ENCODE peak calls at places on chromosomes 2 and 18, in nine cellular contexts. H is cardiac septum, V is NCI-H345, T is ELF-1, M is HAP-1, A is fibroblast of pulmonary artery, D is smooth muscle cell of the brain vasculature, B is hypothalamus, L is K562. W is an unnamed sample.

GRCh38 chr18:48683661-48684060 is 144.8 kb downstream of the CTIF start:
- DNase-seq in H (no peak), V (no peak), T (no peak), M (no peak), A (no peak), D (no peak), B (no peak), L (no peak), W (no peak)

GRCh38 chr2:127024769-127025356 is 82.1 kb downstream of the BIN1 start:
- DNase-seq in H (no peak), V (peak; percentile 24), T (peak; percentile 86), M (no peak), A (peak; percentile 54), D (no peak), B (no peak), L (no peak), W (no peak)

GRCh38 chr2:241666627-241667400 is 19.8 kb downstream of the DTYMK start:
- DNase-seq in H (no peak), V (no peak), T (peak; percentile 79), M (no peak), A (no peak), D (no peak), B (peak; percentile 38), L (no peak), W (no peak)

GRCh38 chr2:99278793-99279291 is 22.2 kb downstream of the LYG1 start:
- DNase-seq in H (no peak), V (no peak), T (no peak), M (no peak), A (peak; percentile 41), D (peak; percentile 59), B (no peak), L (no peak), W (no peak)

GRCh38 chr18:67475673-67476072 is 40.8 kb downstream of the DSEL start:
- DNase-seq in H (no peak), V (no peak), T (no peak), M (no peak), A (peak; percentile 68), D (no peak), B (no peak), L (no peak), W (no peak)

GRCh38 chr2:121018136-121019057 is 266.6 kb downstream of the TFCP2L1 start:
- DNase-seq in H (no peak), V (no peak), T (peak; percentile 95), M (no peak), A (peak; percentile 35), D (no peak), B (no peak), L (peak; percentile 37), W (peak; percentile 68)

GRCh38 chr2:11160731-11161455 is 5.6 kb downstream of the SLC66A3 start:
- DNase-seq in H (no peak), V (no peak), T (no peak), M (no peak), A (no peak), D (no peak), B (no peak), L (no peak), W (no peak)

GRCh38 chr18:51044928-51045587 is 15.0 kb downstream of the SMAD4 start:
- DNase-seq in H (no peak), V (no peak), T (no peak), M (peak; percentile 67), A (no peak), D (no peak), B (no peak), L (peak; percentile 15), W (no peak)

GRCh38 chr2:240639566-240639965 is 14.3 kb downstream of the GPR35 start:
- DNase-seq in H (no peak), V (no peak), T (no peak), M (no peak), A (no peak), D (no peak), B (no peak), L (no peak), W (no peak)

GRCh38 chr18:22627506-22627905 is 209.8 kb upstream of the CTAGE1 start:
- DNase-seq in H (no peak), V (no peak), T (no peak), M (no peak), A (no peak), D (no peak), B (no peak), L (no peak), W (no peak)

GRCh38 chr18:50231621-50232020 is 34.7 kb downstream of the CFAP53 start:
- DNase-seq in H (no peak), V (no peak), T (peak; percentile 42), M (no peak), A (no peak), D (no peak), B (no peak), L (no peak), W (no peak)

GRCh38 chr2:56671973-56672569 is 488.3 kb downstream of the CCDC85A start:
- DNase-seq in H (no peak), V (no peak), T (no peak), M (peak; percentile 20), A (peak; percentile 23), D (no peak), B (no peak), L (no peak), W (no peak)

GRCh38 chr2:233301811-233302210 is 5.8 kb upstream of the SAG start:
- DNase-seq in H (no peak), V (no peak), T (no peak), M (no peak), A (no peak), D (no peak), B (no peak), L (no peak), W (no peak)

GRCh38 chr2:215396595-215397313 is 39.1 kb downstream of the FN1 start:
- DNase-seq in H (no peak), V (no peak), T (no peak), M (no peak), A (peak; percentile 89), D (no peak), B (no peak), L (no peak), W (no peak)

GRCh38 chr2:1799174-1799573 is 54.9 kb upstream of the PXDN start:
- DNase-seq in H (no peak), V (no peak), T (no peak), M (no peak), A (no peak), D (no peak), B (no peak), L (no peak), W (no peak)

GRCh38 chr2:240811346-240812300 is 8.4 kb downstream of the KIF1A start:
- DNase-seq in H (peak; percentile 74), V (no peak), T (no peak), M (no peak), A (no peak), D (no peak), B (no peak), L (no peak), W (no peak)

GRCh38 chr2:181231151-181231550 is 226.0 kb upstream of the ITGA4 start:
- DNase-seq in H (no peak), V (no peak), T (no peak), M (no peak), A (no peak), D (no peak), B (no peak), L (no peak), W (no peak)

GRCh38 chr2:6863792-6864191 is 1.9 kb downstream of the CMPK2 start:
- DNase-seq in H (no peak), V (peak; percentile 16), T (no peak), M (no peak), A (no peak), D (no peak), B (no peak), L (no peak), W (peak; percentile 31)

GRCh38 chr2:170492010-170492409 is 223.1 kb upstream of the SP5 start:
- DNase-seq in H (no peak), V (no peak), T (no peak), M (no peak), A (no peak), D (no peak), B (no peak), L (no peak), W (no peak)

GRCh38 chr2:160245614-160246156 is 45.6 kb upstream of the ITGB6 start:
- DNase-seq in H (no peak), V (no peak), T (no peak), M (no peak), A (no peak), D (no peak), B (no peak), L (no peak), W (no peak)

GRCh38 chr2:53559302-53559967 is 208.2 kb upstream of the CHAC2 start:
- DNase-seq in H (no peak), V (no peak), T (no peak), M (no peak), A (no peak), D (no peak), B (no peak), L (no peak), W (no peak)

GRCh38 chr2:205370726-205371125 is 311.6 kb upstream of the NRP2 start:
- DNase-seq in H (no peak), V (no peak), T (no peak), M (no peak), A (no peak), D (no peak), B (no peak), L (no peak), W (no peak)

GRCh38 chr18:55534996-55535395 is 53.0 kb downstream of the TCF4 start:
- DNase-seq in H (no peak), V (no peak), T (no peak), M (no peak), A (no peak), D (no peak), B (no peak), L (no peak), W (no peak)

GRCh38 chr2:217994776-217995274 is 8.0 kb downstream of the TNS1 start:
- DNase-seq in H (no peak), V (no peak), T (no peak), M (no peak), A (peak; percentile 82), D (no peak), B (no peak), L (no peak), W (no peak)

GRCh38 chr2:9329497-9329896 is 93.8 kb downstream of the ITGB1BP1 start:
- DNase-seq in H (no peak), V (no peak), T (no peak), M (no peak), A (no peak), D (no peak), B (no peak), L (no peak), W (no peak)

GRCh38 chr2:239355724-239356123 is 45.1 kb downstream of the HDAC4 start:
- DNase-seq in H (no peak), V (no peak), T (no peak), M (no peak), A (peak; percentile 72), D (no peak), B (no peak), L (no peak), W (no peak)

GRCh38 chr2:150204449-150204848 is 283.0 kb downstream of the RND3 start:
- DNase-seq in H (no peak), V (no peak), T (no peak), M (no peak), A (peak; percentile 93), D (no peak), B (no peak), L (no peak), W (no peak)

GRCh38 chr2:95074663-95075439 is 46.8 kb downstream of the MRPS5 start:
- DNase-seq in H (no peak), V (no peak), T (peak; percentile 23), M (no peak), A (no peak), D (no peak), B (no peak), L (no peak), W (no peak)

GRCh38 chr18:78643981-78644380 is 335.6 kb upstream of the SALL3 start:
- DNase-seq in H (no peak), V (no peak), T (no peak), M (no peak), A (no peak), D (no peak), B (no peak), L (no peak), W (no peak)

GRCh38 chr2:69720404-69720803 is 21.5 kb upstream of the ANXA4 start:
- DNase-seq in H (no peak), V (no peak), T (no peak), M (no peak), A (peak; percentile 39), D (no peak), B (no peak), L (peak; percentile 22), W (no peak)

GRCh38 chr2:86271248-86271647 is 66.2 kb downstream of the REEP1 start:
- DNase-seq in H (no peak), V (no peak), T (no peak), M (no peak), A (no peak), D (no peak), B (no peak), L (no peak), W (no peak)

W was measured in heart left ventricle.